ENCODE peak calls at places on chromosomes 12 and 14, in six cellular contexts. P, V, Y, T, W and Q are unnamed samples.

GRCh38 chr12:91620949-91621348 is 438.3 kb upstream of the DCN start:
- DNase-seq in Y (no peak), W (no peak), V (no peak), P (no peak), T (no peak), Q (no peak)

GRCh38 chr12:41891226-41891625 is 253.4 kb downstream of the GXYLT1 start:
- DNase-seq in P (no peak), Y (no peak), V (no peak), W (no peak), T (no peak), Q (no peak)

GRCh38 chr12:7142057-7142644 is 12.0 kb downstream of the CLSTN3 start:
- DNase-seq in T (peak), P (peak), W (no peak), V (peak), Y (peak), Q (peak)

GRCh38 chr12:89464974-89465592 is 59.5 kb downstream of the GALNT4 start:
- DNase-seq in Y (no peak), V (no peak), W (no peak), T (no peak), P (no peak), Q (no peak)

GRCh38 chr14:103657466-103657865 is 28.5 kb downstream of the KLC1 start:
- DNase-seq in P (no peak), Y (peak), V (no peak), W (no peak), T (no peak), Q (no peak)

GRCh38 chr12:61538951-61539350 is 721.3 kb upstream of the USP15 start:
- DNase-seq in Y (no peak), P (peak), W (no peak), T (no peak), V (no peak), Q (no peak)

GRCh38 chr14:104886690-104887622 is 21.9 kb downstream of the CEP170B start:
- DNase-seq in T (no peak), Y (no peak), W (no peak), P (no peak), V (no peak), Q (no peak)

GRCh38 chr12:43004908-43005307 is 415.4 kb upstream of the PRICKLE1 start:
- DNase-seq in T (peak), V (no peak), W (no peak), P (peak), Y (no peak), Q (no peak)

GRCh38 chr12:57751432-57751787 is 700 bp downstream of the CDK4 start:
- DNase-seq in Y (no peak), P (no peak), W (no peak), V (no peak), T (no peak), Q (no peak)

GRCh38 chr12:19912996-19913395 is 455.3 kb upstream of the PDE3A start:
- DNase-seq in P (no peak), Y (no peak), V (peak), T (no peak), W (no peak), Q (no peak)

GRCh38 chr14:74622257-74622656 is 10.2 kb upstream of the LTBP2 start:
- DNase-seq in T (no peak), W (no peak), Y (no peak), P (no peak), V (no peak), Q (no peak)

GRCh38 chr12:96371787-96372699 is 28.2 kb downstream of the CDK17 start:
- DNase-seq in Y (no peak), T (no peak), P (peak), V (no peak), W (no peak), Q (no peak)

GRCh38 chr14:81200041-81200440 is 20.7 kb downstream of the GTF2A1 start:
- DNase-seq in T (no peak), P (no peak), W (no peak), V (no peak), Y (no peak), Q (no peak)

GRCh38 chr12:31387466-31387865 is 61.5 kb upstream of the SINHCAF start:
- DNase-seq in T (no peak), P (no peak), Y (no peak), W (no peak), V (no peak), Q (no peak)

GRCh38 chr12:78385541-78385940 is 479.0 kb upstream of the SYT1 start:
- DNase-seq in W (no peak), P (no peak), T (no peak), V (no peak), Y (no peak), Q (no peak)

DNA sequence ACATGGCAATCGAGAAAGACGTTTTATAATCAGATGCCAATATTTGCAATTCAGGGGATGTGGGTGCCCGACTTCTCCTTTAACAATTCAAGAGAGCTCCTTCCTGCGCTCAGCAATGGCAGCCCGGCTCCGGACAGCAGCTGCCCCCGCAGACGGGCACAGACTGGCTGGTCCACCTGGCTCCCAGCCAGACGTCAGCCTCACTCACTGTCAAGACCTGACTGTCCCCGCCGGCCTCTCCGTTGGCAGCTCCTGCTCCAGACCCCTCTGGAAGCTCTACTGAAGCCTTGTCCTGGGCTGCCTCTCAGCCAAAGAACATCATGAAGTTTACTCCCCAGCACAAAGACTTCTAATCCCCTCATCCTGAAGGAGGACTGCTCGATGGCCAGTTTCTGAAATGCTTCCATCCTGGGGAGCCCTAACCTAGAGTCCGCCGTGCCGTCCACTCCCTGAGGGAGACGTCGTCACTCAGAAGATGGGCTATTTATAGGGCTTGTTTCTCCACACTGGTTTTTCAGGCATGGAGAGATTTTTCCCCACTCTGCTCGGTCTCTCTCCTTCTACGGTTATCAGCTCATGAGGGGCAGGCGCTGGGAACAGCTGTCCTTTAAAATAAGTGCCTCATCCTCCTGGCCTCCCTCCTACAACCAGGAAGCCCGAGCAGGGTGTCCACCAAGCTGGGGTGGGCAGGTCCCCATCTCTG is 126.2 kb downstream of the RFLNA start:
- DNase-seq in P (no peak), W (no peak), V (no peak), T (peak), Y (no peak), Q (no peak)
- TF ChIP-seq REST in P (no peak), W (no peak), V (no peak), T (no peak), Y (no peak), Q (no peak)

GRCh38 chr12:124436366-124436765 is 131.0 kb downstream of the NCOR2 start:
- DNase-seq in T (no peak), P (no peak), V (no peak), W (no peak), Y (no peak), Q (no peak)
- H3K27ac ChIP-seq in T (no peak), P (no peak), V (no peak), W (no peak), Y (no peak), Q (no peak)

GRCh38 chr14:31936100-31936499 is 141.0 kb upstream of the ARHGAP5 start:
- DNase-seq in P (no peak), V (peak), Y (no peak), W (no peak), T (no peak), Q (no peak)

GRCh38 chr14:31935406-31935805 is 141.7 kb upstream of the ARHGAP5 start:
- DNase-seq in Y (no peak), V (peak), P (no peak), W (no peak), T (no peak), Q (no peak)

GRCh38 chr14:31934767-31935266 is 142.3 kb upstream of the ARHGAP5 start:
- DNase-seq in T (peak), W (no peak), P (peak), Y (peak), V (peak), Q (no peak)

GRCh38 chr14:31939934-31940333 is 137.2 kb upstream of the ARHGAP5 start:
- DNase-seq in V (no peak), P (no peak), W (no peak), T (no peak), Y (no peak), Q (no peak)

DNA sequence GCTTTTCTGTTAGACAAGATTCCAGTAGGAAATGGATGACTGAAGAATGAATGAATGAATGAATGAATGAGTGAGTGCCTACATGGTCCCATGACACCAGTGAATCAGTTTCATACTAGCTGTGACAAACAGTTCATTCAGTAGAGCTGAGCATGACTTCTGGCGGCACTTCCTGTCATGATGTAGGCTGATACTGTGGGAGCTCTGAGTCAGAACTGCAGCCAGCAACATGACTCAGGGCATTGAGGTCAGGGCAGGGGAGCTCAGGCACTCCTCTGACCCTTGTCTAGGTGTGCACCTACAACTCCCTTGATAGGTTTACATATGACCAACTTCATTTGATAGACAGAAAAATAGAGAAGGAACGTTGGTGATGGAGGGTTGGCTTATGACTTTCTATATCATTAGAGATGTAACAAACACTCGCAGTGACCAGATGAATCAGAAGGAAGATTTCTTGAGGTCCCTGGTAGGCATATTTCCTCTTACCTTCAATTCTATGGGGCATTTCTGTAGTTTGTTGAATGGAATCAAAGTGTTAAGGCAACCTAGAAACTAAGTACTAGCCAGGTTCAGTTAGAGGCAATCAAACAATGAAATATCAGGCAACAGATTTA is 139.3 kb upstream of the ARHGAP5 start:
- DNase-seq in W (peak), Y (no peak), T (no peak), P (no peak), V (peak), Q (peak)
- TF ChIP-seq POLR2AphosphoS5 in W (no peak), Y (no peak), T (peak), P (no peak), V (no peak), Q (no peak)

DNA sequence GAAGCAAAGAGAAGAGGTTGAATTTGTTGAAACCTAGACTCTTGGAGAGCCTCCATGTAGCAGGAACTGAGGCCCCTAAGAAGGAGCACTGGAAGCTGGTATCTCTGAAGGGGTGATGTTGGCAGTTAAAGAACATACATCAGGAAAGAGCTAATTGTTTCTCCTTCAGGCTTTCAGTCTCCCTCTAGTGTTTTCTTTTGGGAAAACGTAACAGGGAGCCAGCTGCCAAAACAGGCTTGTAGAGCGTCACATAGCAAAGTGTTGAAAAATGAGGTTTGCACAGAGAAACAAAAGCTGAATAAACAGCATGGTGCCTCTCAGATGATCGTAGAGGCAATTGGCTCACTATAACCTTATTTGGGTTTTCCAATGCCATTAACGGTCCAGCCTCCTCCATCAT is 46.9 kb upstream of the CAND1 start:
- DNase-seq in P (peak), Y (no peak), T (no peak), W (no peak), V (no peak), Q (no peak)
- TF ChIP-seq REST in P (no peak), Y (no peak), T (no peak), W (no peak), V (no peak), Q (no peak)

DNA sequence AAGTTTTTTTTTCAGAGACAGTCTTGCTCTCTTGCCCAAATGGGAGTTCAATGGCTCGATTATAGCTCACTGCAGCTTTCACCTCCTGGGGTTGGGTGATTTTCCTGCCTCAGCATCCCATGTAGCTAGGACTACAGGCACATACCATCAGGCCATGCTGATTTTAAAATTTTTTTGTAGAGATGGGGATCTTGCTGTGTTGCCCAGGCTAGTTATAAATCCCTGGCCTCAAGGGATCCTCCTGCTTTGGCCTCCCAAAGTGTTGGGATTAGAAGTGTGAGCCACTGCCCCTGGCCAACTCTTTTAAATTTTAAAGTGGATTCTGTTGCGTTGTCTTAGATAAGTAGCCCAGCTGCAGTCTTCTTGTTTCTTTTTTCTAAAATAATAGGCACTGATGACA is 115.8 kb downstream of the RAD51B start:
- DNase-seq in T (no peak), V (no peak), Y (no peak), P (no peak), W (no peak), Q (no peak)
- H3K27ac ChIP-seq in T (no peak), V (no peak), Y (no peak), P (peak), W (no peak), Q (no peak)

GRCh38 chr14:102655154-102655553 is 62.7 kb downstream of the RCOR1 start:
- DNase-seq in W (no peak), P (peak), T (no peak), Y (no peak), V (peak), Q (no peak)
- TF ChIP-seq POLR2AphosphoS5 in W (no peak), P (no peak), T (no peak), Y (no peak), V (no peak), Q (no peak)

GRCh38 chr14:34233619-34234018 is 228.4 kb downstream of the SPTSSA start:
- DNase-seq in W (no peak), P (no peak), Y (no peak), T (no peak), V (no peak), Q (no peak)

GRCh38 chr14:34231626-34232025 is 230.4 kb downstream of the SPTSSA start:
- DNase-seq in Y (no peak), W (no peak), V (no peak), P (no peak), T (no peak), Q (no peak)

GRCh38 chr14:34232790-34233189 is 229.2 kb downstream of the SPTSSA start:
- DNase-seq in Y (no peak), V (no peak), T (no peak), P (no peak), W (no peak), Q (no peak)

GRCh38 chr14:34235635-34236300 is 226.3 kb downstream of the SPTSSA start:
- DNase-seq in W (no peak), P (no peak), V (no peak), T (no peak), Y (no peak), Q (no peak)

GRCh38 chr14:34234258-34234657 is 227.8 kb downstream of the SPTSSA start:
- DNase-seq in V (no peak), T (no peak), W (no peak), P (no peak), Y (no peak), Q (no peak)
- TF ChIP-seq REST in V (no peak), T (no peak), W (no peak), P (no peak), Y (no peak), Q (no peak)

DNA sequence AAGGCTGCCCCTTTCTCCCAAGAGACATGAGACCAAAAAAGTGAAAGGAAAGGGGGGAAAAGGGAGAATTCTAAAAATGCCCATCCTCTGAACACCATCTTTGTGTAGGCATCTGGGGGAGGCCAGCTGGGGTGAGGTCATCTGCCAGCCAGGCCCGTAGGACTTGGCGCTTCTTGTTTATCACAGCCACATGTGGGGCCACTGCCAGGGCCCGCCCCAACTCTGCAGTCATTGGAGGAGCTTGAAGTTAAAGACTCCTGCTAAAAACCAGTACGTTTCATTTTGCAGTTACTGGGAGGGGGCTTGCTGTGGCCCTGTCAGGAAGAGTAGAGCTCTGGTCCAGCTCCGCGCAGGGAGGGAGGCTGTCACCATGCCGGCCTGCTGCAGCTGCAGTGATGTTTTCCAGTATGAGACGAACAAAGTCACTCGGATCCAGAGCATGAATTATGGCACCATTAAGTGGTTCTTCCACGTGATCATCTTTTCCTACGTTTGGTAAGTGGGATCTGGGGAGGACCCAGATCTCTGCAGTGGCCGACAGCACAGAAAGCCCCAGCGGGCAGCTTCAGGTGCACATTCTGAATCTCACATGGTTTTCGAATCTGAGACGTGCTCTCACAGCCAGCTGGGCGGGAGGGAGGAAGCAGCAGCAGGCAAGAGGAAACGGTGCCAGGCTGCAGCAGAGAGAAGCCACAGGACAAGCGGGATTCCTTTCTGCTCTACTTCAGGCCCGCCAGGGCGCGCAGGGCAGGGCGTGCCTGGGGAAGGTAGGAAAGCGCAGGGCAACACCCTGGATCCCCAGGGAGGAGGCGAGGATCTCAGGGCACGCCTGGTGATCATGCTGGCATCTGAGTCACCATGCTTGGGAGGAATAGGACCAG is at the start of gene P2RX7:
- DNase-seq in P (peak), W (peak), V (no peak), T (peak), Y (peak), Q (no peak)
- H3K27ac ChIP-seq in P (no peak), W (peak), V (no peak), T (peak), Y (peak), Q (no peak)

GRCh38 chr14:77000340-77001235 is 27.9 kb downstream of the IRF2BPL start:
- DNase-seq in P (peak), W (no peak), Y (peak), V (no peak), T (peak), Q (no peak)
- TF ChIP-seq POLR2AphosphoS5 in P (no peak), W (peak), Y (no peak), V (no peak), T (no peak), Q (no peak)

GRCh38 chr14:58805057-58805456 is 167.3 kb downstream of the DACT1 start:
- DNase-seq in T (peak), Y (no peak), W (no peak), V (no peak), P (no peak), Q (no peak)
- TF ChIP-seq REST in T (no peak), Y (no peak), W (no peak), V (no peak), P (no peak), Q (no peak)